ENCODE peak calls at places on chromosome 1, in six cellular contexts. One of them, this sample, is unnamed.

GRCh38 chr1:81820761-81821160 is 20.0 kb downstream of the ADGRL2 start:
- DNase-seq in D341Med: peak
- DNase-seq in stimulated activated CD8-positive, alpha-beta memory T cell treated with anti-CD3 and anti-CD28 coated beads, Interleukin-4, amount 100 ng/mL, for 4 hours: no peak
- DNase-seq in H1: no peak
- DNase-seq in activated naive CD4-positive, alpha-beta T cell treated with anti-CD3 and anti-CD28 coated beads, Interleukin-2, amount 50 U/mL, for 16 hours: no peak
- DNase-seq in NCI-H1092: no peak
- DNase-seq in this sample: no peak

GRCh38 chr1:181632492-181632891 is 149.2 kb downstream of the CACNA1E start:
- DNase-seq in D341Med: no peak
- DNase-seq in stimulated activated CD8-positive, alpha-beta memory T cell treated with anti-CD3 and anti-CD28 coated beads, Interleukin-4, amount 100 ng/mL, for 4 hours: no peak
- DNase-seq in H1: no peak
- DNase-seq in activated naive CD4-positive, alpha-beta T cell treated with anti-CD3 and anti-CD28 coated beads, Interleukin-2, amount 50 U/mL, for 16 hours: no peak
- DNase-seq in NCI-H1092: no peak
- DNase-seq in this sample: no peak

GRCh38 chr1:230648114-230648513 is 5.8 kb downstream of the COG2 start:
- DNase-seq in D341Med: no peak
- DNase-seq in stimulated activated CD8-positive, alpha-beta memory T cell treated with anti-CD3 and anti-CD28 coated beads, Interleukin-4, amount 100 ng/mL, for 4 hours: no peak
- DNase-seq in H1: no peak
- DNase-seq in activated naive CD4-positive, alpha-beta T cell treated with anti-CD3 and anti-CD28 coated beads, Interleukin-2, amount 50 U/mL, for 16 hours: no peak
- DNase-seq in NCI-H1092: no peak
- DNase-seq in this sample: no peak

GRCh38 chr1:42761567-42761966 is 5.3 kb downstream of the P3H1 start:
- DNase-seq in D341Med: no peak
- DNase-seq in stimulated activated CD8-positive, alpha-beta memory T cell treated with anti-CD3 and anti-CD28 coated beads, Interleukin-4, amount 100 ng/mL, for 4 hours: no peak
- DNase-seq in H1: no peak
- DNase-seq in activated naive CD4-positive, alpha-beta T cell treated with anti-CD3 and anti-CD28 coated beads, Interleukin-2, amount 50 U/mL, for 16 hours: no peak
- DNase-seq in NCI-H1092: no peak
- DNase-seq in this sample: no peak

GRCh38 chr1:48208251-48208650 is 14.3 kb upstream of the SLC5A9 start:
- DNase-seq in D341Med: no peak
- DNase-seq in stimulated activated CD8-positive, alpha-beta memory T cell treated with anti-CD3 and anti-CD28 coated beads, Interleukin-4, amount 100 ng/mL, for 4 hours: no peak
- DNase-seq in H1: peak
- DNase-seq in activated naive CD4-positive, alpha-beta T cell treated with anti-CD3 and anti-CD28 coated beads, Interleukin-2, amount 50 U/mL, for 16 hours: no peak
- DNase-seq in NCI-H1092: no peak
- DNase-seq in this sample: peak

GRCh38 chr1:2540816-2541492 is 10.9 kb upstream of the HES5 start:
- DNase-seq in D341Med: no peak
- DNase-seq in stimulated activated CD8-positive, alpha-beta memory T cell treated with anti-CD3 and anti-CD28 coated beads, Interleukin-4, amount 100 ng/mL, for 4 hours: no peak
- DNase-seq in H1: no peak
- DNase-seq in activated naive CD4-positive, alpha-beta T cell treated with anti-CD3 and anti-CD28 coated beads, Interleukin-2, amount 50 U/mL, for 16 hours: no peak
- DNase-seq in NCI-H1092: no peak
- DNase-seq in this sample: no peak

GRCh38 chr1:219927956-219928790 is at the start of gene SLC30A10:
- DNase-seq in D341Med: peak
- DNase-seq in stimulated activated CD8-positive, alpha-beta memory T cell treated with anti-CD3 and anti-CD28 coated beads, Interleukin-4, amount 100 ng/mL, for 4 hours: no peak
- DNase-seq in H1: peak
- DNase-seq in activated naive CD4-positive, alpha-beta T cell treated with anti-CD3 and anti-CD28 coated beads, Interleukin-2, amount 50 U/mL, for 16 hours: no peak
- DNase-seq in NCI-H1092: peak
- DNase-seq in this sample: no peak

GRCh38 chr1:1817262-1817661 is 39.0 kb upstream of the NADK start:
- DNase-seq in D341Med: no peak
- DNase-seq in stimulated activated CD8-positive, alpha-beta memory T cell treated with anti-CD3 and anti-CD28 coated beads, Interleukin-4, amount 100 ng/mL, for 4 hours: no peak
- DNase-seq in H1: no peak
- DNase-seq in activated naive CD4-positive, alpha-beta T cell treated with anti-CD3 and anti-CD28 coated beads, Interleukin-2, amount 50 U/mL, for 16 hours: no peak
- DNase-seq in NCI-H1092: no peak
- DNase-seq in this sample: no peak

GRCh38 chr1:110746644-110747259 is 72.0 kb upstream of the KCNA3 start:
- DNase-seq in D341Med: no peak
- DNase-seq in stimulated activated CD8-positive, alpha-beta memory T cell treated with anti-CD3 and anti-CD28 coated beads, Interleukin-4, amount 100 ng/mL, for 4 hours: peak
- DNase-seq in H1: peak
- DNase-seq in activated naive CD4-positive, alpha-beta T cell treated with anti-CD3 and anti-CD28 coated beads, Interleukin-2, amount 50 U/mL, for 16 hours: peak
- DNase-seq in NCI-H1092: no peak
- DNase-seq in this sample: no peak